ENCODE peak calls at places on chromosomes 6 and 20, in ten cellular contexts. One of them, this sample, is unnamed.

GRCh38 chr6:85868685-85869084 is 226.0 kb upstream of the SYNCRIP start:
- DNase-seq in fibroblast of mammary gland: no peak
- DNase-seq in heart left ventricle: no peak
- DNase-seq in OCI-LY7: no peak
- DNase-seq in tibial nerve: no peak
- DNase-seq in GM23338: no peak
- DNase-seq in brain microvascular endothelial cell: no peak
- DNase-seq in H1: no peak
- DNase-seq in adrenal gland: no peak
- DNase-seq in GM12878: no peak
- DNase-seq in this sample: no peak

GRCh38 chr6:168061269-168062210 is 17.5 kb downstream of the FRMD1 start:
- DNase-seq in fibroblast of mammary gland: no peak
- DNase-seq in heart left ventricle: no peak
- DNase-seq in OCI-LY7: no peak
- DNase-seq in tibial nerve: no peak
- DNase-seq in GM23338: no peak
- DNase-seq in brain microvascular endothelial cell: no peak
- DNase-seq in H1: no peak
- DNase-seq in adrenal gland: no peak
- DNase-seq in GM12878: no peak
- DNase-seq in this sample: no peak

GRCh38 chr6:40962241-40962640 is 76.8 kb downstream of the UNC5CL start:
- DNase-seq in fibroblast of mammary gland: peak; percentile 95
- DNase-seq in heart left ventricle: no peak
- DNase-seq in OCI-LY7: no peak
- DNase-seq in tibial nerve: no peak
- DNase-seq in GM23338: no peak
- DNase-seq in brain microvascular endothelial cell: peak; percentile 73
- DNase-seq in H1: no peak
- DNase-seq in adrenal gland: no peak
- DNase-seq in GM12878: peak; percentile 36
- DNase-seq in this sample: peak; percentile 56

GRCh38 chr6:90328004-90328403 is 31.4 kb upstream of the BACH2 start:
- DNase-seq in fibroblast of mammary gland: peak; percentile 80
- DNase-seq in heart left ventricle: no peak
- DNase-seq in OCI-LY7: no peak
- DNase-seq in tibial nerve: no peak
- DNase-seq in GM23338: no peak
- DNase-seq in brain microvascular endothelial cell: no peak
- DNase-seq in H1: no peak
- DNase-seq in adrenal gland: no peak
- DNase-seq in GM12878: no peak
- DNase-seq in this sample: no peak

GRCh38 chr20:19715986-19716385 is 42.1 kb upstream of the RIN2 start:
- DNase-seq in fibroblast of mammary gland: no peak
- DNase-seq in heart left ventricle: no peak
- DNase-seq in OCI-LY7: no peak
- DNase-seq in tibial nerve: no peak
- DNase-seq in GM23338: no peak
- DNase-seq in brain microvascular endothelial cell: no peak
- DNase-seq in H1: no peak
- DNase-seq in adrenal gland: no peak
- DNase-seq in GM12878: no peak
- DNase-seq in this sample: no peak

GRCh38 chr6:29685718-29686326 is 4.9 kb upstream of the ZFP57 start:
- DNase-seq in fibroblast of mammary gland: no peak
- DNase-seq in heart left ventricle: no peak
- DNase-seq in OCI-LY7: no peak
- DNase-seq in tibial nerve: no peak
- DNase-seq in GM23338: peak; percentile 85
- DNase-seq in brain microvascular endothelial cell: no peak
- DNase-seq in H1: peak; percentile 88
- DNase-seq in adrenal gland: no peak
- DNase-seq in GM12878: no peak
- DNase-seq in this sample: no peak

GRCh38 chr6:72748759-72749158 is 126.9 kb downstream of the KCNQ5 start:
- DNase-seq in fibroblast of mammary gland: peak; percentile 86
- DNase-seq in heart left ventricle: no peak
- DNase-seq in OCI-LY7: no peak
- DNase-seq in tibial nerve: no peak
- DNase-seq in GM23338: no peak
- DNase-seq in brain microvascular endothelial cell: peak; percentile 61
- DNase-seq in H1: no peak
- DNase-seq in adrenal gland: no peak
- DNase-seq in GM12878: no peak
- DNase-seq in this sample: no peak

GRCh38 chr6:111301914-111302313 is 181.1 kb downstream of the REV3L start:
- DNase-seq in fibroblast of mammary gland: no peak
- DNase-seq in heart left ventricle: no peak
- DNase-seq in OCI-LY7: peak; percentile 61
- DNase-seq in tibial nerve: no peak
- DNase-seq in GM23338: no peak
- DNase-seq in brain microvascular endothelial cell: no peak
- DNase-seq in H1: no peak
- DNase-seq in adrenal gland: no peak
- DNase-seq in GM12878: no peak
- DNase-seq in this sample: no peak

GRCh38 chr20:63884506-63885263 is 10.2 kb upstream of the DNAJC5 start:
- DNase-seq in fibroblast of mammary gland: no peak
- DNase-seq in heart left ventricle: peak; percentile 59
- DNase-seq in OCI-LY7: no peak
- DNase-seq in tibial nerve: no peak
- DNase-seq in GM23338: no peak
- DNase-seq in brain microvascular endothelial cell: no peak
- DNase-seq in H1: no peak
- DNase-seq in adrenal gland: no peak
- DNase-seq in GM12878: no peak
- DNase-seq in this sample: no peak

GRCh38 chr20:62618622-62619529 is 23.4 kb upstream of the SLCO4A1 start:
- DNase-seq in fibroblast of mammary gland: no peak
- DNase-seq in heart left ventricle: no peak
- DNase-seq in OCI-LY7: peak; percentile 56
- DNase-seq in tibial nerve: no peak
- DNase-seq in GM23338: peak; percentile 24
- DNase-seq in brain microvascular endothelial cell: no peak
- DNase-seq in H1: no peak
- DNase-seq in adrenal gland: no peak
- DNase-seq in GM12878: no peak
- DNase-seq in this sample: no peak

GRCh38 chr6:10589429-10589727 is 68.2 kb downstream of the GCNT2 start:
- DNase-seq in fibroblast of mammary gland: no peak
- DNase-seq in heart left ventricle: no peak
- DNase-seq in OCI-LY7: no peak
- DNase-seq in tibial nerve: no peak
- DNase-seq in GM23338: no peak
- DNase-seq in brain microvascular endothelial cell: no peak
- DNase-seq in H1: no peak
- DNase-seq in adrenal gland: no peak
- DNase-seq in GM12878: no peak
- DNase-seq in this sample: no peak

GRCh38 chr6:52540286-52540902 is 36.5 kb downstream of the TRAM2 start:
- DNase-seq in fibroblast of mammary gland: no peak
- DNase-seq in heart left ventricle: no peak
- DNase-seq in OCI-LY7: no peak
- DNase-seq in tibial nerve: no peak
- DNase-seq in GM23338: no peak
- DNase-seq in brain microvascular endothelial cell: no peak
- DNase-seq in H1: no peak
- DNase-seq in adrenal gland: no peak
- DNase-seq in GM12878: no peak
- DNase-seq in this sample: no peak
- H3K4me3 ChIP-seq in fibroblast of mammary gland: no peak overlapping the region
- H3K4me3 ChIP-seq in heart left ventricle: no peak overlapping the region
- H3K4me3 ChIP-seq in OCI-LY7: no peak overlapping the region
- H3K4me3 ChIP-seq in tibial nerve: no peak overlapping the region
- H3K4me3 ChIP-seq in GM23338: no peak overlapping the region
- H3K4me3 ChIP-seq in brain microvascular endothelial cell: no peak overlapping the region
- H3K4me3 ChIP-seq in H1: no peak overlapping the region
- H3K4me3 ChIP-seq in adrenal gland: no peak overlapping the region
- H3K4me3 ChIP-seq in GM12878: no peak overlapping the region
- H3K4me3 ChIP-seq in this sample: no peak overlapping the region

GRCh38 chr6:6723792-6724318 is 135.3 kb downstream of the LY86 start:
- DNase-seq in fibroblast of mammary gland: peak; percentile 9
- DNase-seq in heart left ventricle: no peak
- DNase-seq in OCI-LY7: no peak
- DNase-seq in tibial nerve: no peak
- DNase-seq in GM23338: no peak
- DNase-seq in brain microvascular endothelial cell: no peak
- DNase-seq in H1: no peak
- DNase-seq in adrenal gland: no peak
- DNase-seq in GM12878: no peak
- DNase-seq in this sample: no peak

GRCh38 chr6:6724319-6725119 is 136.0 kb downstream of the LY86 start:
- DNase-seq in fibroblast of mammary gland: peak; percentile 80
- DNase-seq in heart left ventricle: peak; percentile 75
- DNase-seq in OCI-LY7: peak; percentile 33
- DNase-seq in tibial nerve: peak; percentile 64
- DNase-seq in GM23338: peak; percentile 82
- DNase-seq in brain microvascular endothelial cell: peak; percentile 59
- DNase-seq in H1: peak; percentile 83
- DNase-seq in adrenal gland: peak; percentile 77
- DNase-seq in GM12878: no peak
- DNase-seq in this sample: no peak

GRCh38 chr6:6723316-6723715 is 134.8 kb downstream of the LY86 start:
- DNase-seq in fibroblast of mammary gland: no peak
- DNase-seq in heart left ventricle: no peak
- DNase-seq in OCI-LY7: no peak
- DNase-seq in tibial nerve: no peak
- DNase-seq in GM23338: no peak
- DNase-seq in brain microvascular endothelial cell: no peak
- DNase-seq in H1: no peak
- DNase-seq in adrenal gland: no peak
- DNase-seq in GM12878: no peak
- DNase-seq in this sample: no peak

GRCh38 chr6:6725834-6726194 is 137.3 kb downstream of the LY86 start:
- DNase-seq in fibroblast of mammary gland: no peak
- DNase-seq in heart left ventricle: no peak
- DNase-seq in OCI-LY7: no peak
- DNase-seq in tibial nerve: no peak
- DNase-seq in GM23338: no peak
- DNase-seq in brain microvascular endothelial cell: no peak
- DNase-seq in H1: no peak
- DNase-seq in adrenal gland: no peak
- DNase-seq in GM12878: no peak
- DNase-seq in this sample: no peak

GRCh38 chr6:6725120-6725833 is 136.8 kb downstream of the LY86 start:
- DNase-seq in fibroblast of mammary gland: no peak
- DNase-seq in heart left ventricle: no peak
- DNase-seq in OCI-LY7: no peak
- DNase-seq in tibial nerve: no peak
- DNase-seq in GM23338: peak; percentile 72
- DNase-seq in brain microvascular endothelial cell: no peak
- DNase-seq in H1: peak; percentile 78
- DNase-seq in adrenal gland: no peak
- DNase-seq in GM12878: no peak
- DNase-seq in this sample: no peak
- H3K4me3 ChIP-seq in fibroblast of mammary gland: peak overlapping the region; percentile 29
- H3K4me3 ChIP-seq in heart left ventricle: peak overlapping the region; percentile 41
- H3K4me3 ChIP-seq in OCI-LY7: no peak overlapping the region
- H3K4me3 ChIP-seq in tibial nerve: peak overlapping the region; percentile 15
- H3K4me3 ChIP-seq in GM23338: peak overlapping the region; percentile 45
- H3K4me3 ChIP-seq in brain microvascular endothelial cell: peak overlapping the region; percentile 50
- H3K4me3 ChIP-seq in H1: peak overlapping the region; percentile 51
- H3K4me3 ChIP-seq in adrenal gland: peak overlapping the region; percentile 52
- H3K4me3 ChIP-seq in GM12878: no peak overlapping the region
- H3K4me3 ChIP-seq in this sample: no peak overlapping the region

GRCh38 chr20:50658804-50659380 is 32.5 kb downstream of the RIPOR3 start:
- DNase-seq in fibroblast of mammary gland: no peak
- DNase-seq in heart left ventricle: peak; percentile 41
- DNase-seq in OCI-LY7: no peak
- DNase-seq in tibial nerve: no peak
- DNase-seq in GM23338: no peak
- DNase-seq in brain microvascular endothelial cell: no peak
- DNase-seq in H1: no peak
- DNase-seq in adrenal gland: no peak
- DNase-seq in GM12878: no peak
- DNase-seq in this sample: no peak

GRCh38 chr20:50652702-50653294 is 38.5 kb downstream of the RIPOR3 start:
- DNase-seq in fibroblast of mammary gland: no peak
- DNase-seq in heart left ventricle: no peak
- DNase-seq in OCI-LY7: peak; percentile 31
- DNase-seq in tibial nerve: no peak
- DNase-seq in GM23338: no peak
- DNase-seq in brain microvascular endothelial cell: peak; percentile 73
- DNase-seq in H1: no peak
- DNase-seq in adrenal gland: no peak
- DNase-seq in GM12878: peak; percentile 27
- DNase-seq in this sample: peak; percentile 97

GRCh38 chr20:50651676-50652075 is 39.7 kb downstream of the RIPOR3 start:
- DNase-seq in fibroblast of mammary gland: no peak
- DNase-seq in heart left ventricle: no peak
- DNase-seq in OCI-LY7: no peak
- DNase-seq in tibial nerve: no peak
- DNase-seq in GM23338: no peak
- DNase-seq in brain microvascular endothelial cell: no peak
- DNase-seq in H1: no peak
- DNase-seq in adrenal gland: no peak
- DNase-seq in GM12878: no peak
- DNase-seq in this sample: peak; percentile 69

GRCh38 chr20:50655325-50655880 is 35.9 kb downstream of the RIPOR3 start:
- DNase-seq in fibroblast of mammary gland: peak; percentile 92
- DNase-seq in heart left ventricle: peak; percentile 75
- DNase-seq in OCI-LY7: no peak
- DNase-seq in tibial nerve: peak; percentile 55
- DNase-seq in GM23338: no peak
- DNase-seq in brain microvascular endothelial cell: no peak
- DNase-seq in H1: no peak
- DNase-seq in adrenal gland: no peak
- DNase-seq in GM12878: no peak
- DNase-seq in this sample: no peak

GRCh38 chr20:50654899-50655298 is 36.4 kb downstream of the RIPOR3 start:
- DNase-seq in fibroblast of mammary gland: peak; percentile 59
- DNase-seq in heart left ventricle: no peak
- DNase-seq in OCI-LY7: no peak
- DNase-seq in tibial nerve: no peak
- DNase-seq in GM23338: no peak
- DNase-seq in brain microvascular endothelial cell: no peak
- DNase-seq in H1: no peak
- DNase-seq in adrenal gland: no peak
- DNase-seq in GM12878: no peak
- DNase-seq in this sample: no peak
- H3K4me3 ChIP-seq in fibroblast of mammary gland: no peak overlapping the region
- H3K4me3 ChIP-seq in heart left ventricle: no peak overlapping the region
- H3K4me3 ChIP-seq in OCI-LY7: no peak overlapping the region
- H3K4me3 ChIP-seq in tibial nerve: no peak overlapping the region
- H3K4me3 ChIP-seq in GM23338: no peak overlapping the region
- H3K4me3 ChIP-seq in brain microvascular endothelial cell: no peak overlapping the region
- H3K4me3 ChIP-seq in H1: no peak overlapping the region
- H3K4me3 ChIP-seq in adrenal gland: no peak overlapping the region
- H3K4me3 ChIP-seq in GM12878: no peak overlapping the region
- H3K4me3 ChIP-seq in this sample: no peak overlapping the region

DNA sequence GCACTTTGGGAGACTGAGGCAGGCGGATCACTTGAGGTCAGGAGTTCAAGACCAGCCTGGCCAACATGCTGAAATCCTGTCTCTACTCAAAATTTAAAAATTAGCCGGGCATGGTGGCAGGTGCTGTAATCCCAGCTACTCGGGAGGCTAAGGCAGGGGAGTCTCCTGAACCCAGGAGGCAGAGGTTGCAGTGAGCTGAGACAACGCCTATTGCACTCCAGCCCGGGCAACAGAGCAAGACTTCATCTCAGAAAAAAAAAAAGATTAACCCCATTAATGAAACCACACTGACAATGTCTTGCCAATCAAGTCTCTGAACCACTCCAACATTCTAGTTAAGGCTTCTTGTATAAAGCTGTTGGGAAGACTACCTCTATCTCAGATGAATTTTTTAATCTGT is 4.0 kb downstream of the PREP start:
- DNase-seq in fibroblast of mammary gland: no peak
- DNase-seq in heart left ventricle: no peak
- DNase-seq in OCI-LY7: no peak
- DNase-seq in tibial nerve: no peak
- DNase-seq in GM23338: no peak
- DNase-seq in brain microvascular endothelial cell: no peak
- DNase-seq in H1: no peak
- DNase-seq in adrenal gland: no peak
- DNase-seq in GM12878: no peak
- DNase-seq in this sample: no peak
- H3K4me3 ChIP-seq in fibroblast of mammary gland: no peak overlapping the region
- H3K4me3 ChIP-seq in heart left ventricle: no peak overlapping the region
- H3K4me3 ChIP-seq in OCI-LY7: no peak overlapping the region
- H3K4me3 ChIP-seq in tibial nerve: no peak overlapping the region
- H3K4me3 ChIP-seq in GM23338: no peak overlapping the region
- H3K4me3 ChIP-seq in brain microvascular endothelial cell: no peak overlapping the region
- H3K4me3 ChIP-seq in H1: no peak overlapping the region
- H3K4me3 ChIP-seq in adrenal gland: no peak overlapping the region
- H3K4me3 ChIP-seq in GM12878: no peak overlapping the region
- H3K4me3 ChIP-seq in this sample: no peak overlapping the region

This sample was measured in Jurkat, Clone E6-1.